ENCODE peak calls at places on chromosomes 16 and 17, in eight cellular contexts. Q is cardiac muscle cell, E is mesenchymal stem cell, U is GM23248, V is K562, I is left ventricle myocardium inferior, X is ovary, O is Karpas-422. B is an unnamed sample. For H3K4me1, the result is how much of the 10 kb centered on the place peaks cover.

GRCh38 chr16:57824880-57825279 is 22.6 kb upstream of the KIFC3 start:
- DNase-seq in X (no peak), O (peak), Q (no peak), E (no peak), I (no peak), V (no peak), U (no peak), B (no peak)

GRCh38 chr17:78316867-78317816 is 42.7 kb downstream of the SOCS3 start:
- DNase-seq in Q (peak), E (peak), X (no peak), V (peak), O (peak), I (no peak), U (peak), B (no peak)

GRCh38 chr17:10729334-10730193 is at the start of gene TMEM220:
- DNase-seq in Q (peak), E (peak), I (peak), U (peak), V (no peak), X (peak), O (no peak), B (peak)

GRCh38 chr16:76583995-76584394 is 306.8 kb downstream of the CNTNAP4 start:
- DNase-seq in V (no peak), E (no peak), Q (no peak), X (no peak), I (no peak), U (no peak), O (no peak), B (no peak)

GRCh38 chr17:8004899-8005298 is 2.5 kb downstream of the GUCY2D start:
- DNase-seq in U (peak), Q (no peak), V (no peak), X (no peak), I (no peak), O (no peak), E (peak), B (no peak)

GRCh38 chr16:88403794-88404581 is 21.2 kb downstream of the ZNF469 start:
- DNase-seq in E (no peak), X (no peak), U (no peak), O (no peak), V (no peak), I (no peak), Q (no peak), B (no peak)

GRCh38 chr16:79209308-79209707 is 391.2 kb downstream of the MAF start:
- DNase-seq in I (no peak), U (no peak), E (no peak), Q (no peak), O (no peak), V (no peak), X (no peak), B (no peak)

GRCh38 chr17:33709881-33710280 is 416.8 kb upstream of the ASIC2 start:
- DNase-seq in Q (no peak), U (no peak), I (no peak), X (no peak), O (no peak), V (no peak), E (no peak), B (no peak)

GRCh38 chr17:28643979-28644781 is 778 bp downstream of the BLTP2 start:
- DNase-seq in U (peak), I (no peak), V (peak), O (peak), X (no peak), E (peak), Q (peak), B (peak)

GRCh38 chr17:75612906-75613626 is 20.2 kb upstream of the SMIM5 start:
- DNase-seq in V (no peak), X (no peak), I (no peak), O (no peak), U (no peak), E (no peak), Q (no peak), B (peak)

GRCh38 chr17:76758570-76758969 is 20.7 kb downstream of the MFSD11 start:
- DNase-seq in Q (no peak), I (no peak), U (no peak), O (no peak), X (no peak), V (no peak), E (no peak), B (no peak)

GRCh38 chr16:57303910-57304168 is 19.4 kb upstream of the PLLP start:
- DNase-seq in I (no peak), E (no peak), V (no peak), Q (no peak), X (no peak), O (no peak), U (no peak), B (no peak)

GRCh38 chr17:61400786-61401279 is 1.2 kb downstream of the TBX2 start:
- DNase-seq in U (peak), Q (peak), I (no peak), X (no peak), E (peak), V (no peak), O (no peak), B (no peak)

GRCh38 chr16:48811478-48811877 is 201.5 kb upstream of the N4BP1 start:
- DNase-seq in E (no peak), Q (no peak), V (no peak), X (no peak), U (no peak), I (no peak), O (no peak), B (no peak)

DNA sequence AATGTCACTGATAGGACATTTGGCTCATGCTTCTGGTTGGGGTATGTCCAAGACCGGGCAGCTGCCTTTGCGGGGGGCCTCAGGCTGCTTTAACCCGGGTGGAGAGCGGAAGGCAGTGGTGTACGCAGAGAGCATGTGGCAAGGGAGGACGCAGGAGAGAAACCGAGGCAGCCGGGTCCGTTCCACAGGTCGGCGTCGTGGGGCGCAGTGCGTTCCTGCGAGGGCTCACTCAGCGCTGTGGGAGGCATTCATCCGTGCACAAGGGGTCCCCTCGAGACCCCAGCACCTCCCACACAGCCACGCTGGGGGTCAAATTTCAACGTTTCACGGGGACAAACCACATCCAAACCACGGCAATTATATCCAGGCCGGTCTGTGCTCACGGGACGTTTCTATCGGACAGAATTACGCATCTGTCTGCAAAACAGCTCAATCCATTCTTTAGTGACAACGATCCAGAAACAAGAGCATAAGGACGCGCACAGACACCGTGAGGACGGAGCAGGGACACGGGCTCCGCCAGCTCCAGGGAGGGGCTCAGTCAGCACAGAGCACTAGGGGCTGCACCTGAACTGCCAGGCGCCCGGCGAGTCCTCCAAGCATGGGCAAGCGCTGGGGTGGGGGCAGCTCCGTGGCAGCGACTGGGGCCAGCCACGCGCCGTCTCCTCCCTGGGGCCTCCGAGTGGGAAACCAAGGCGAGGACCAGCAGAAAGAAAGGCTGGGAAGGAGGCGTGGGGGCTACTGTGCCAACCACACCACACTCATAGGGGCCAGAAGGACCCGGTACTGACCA is 108.4 kb upstream of the METRNL start:
- DNase-seq in E (no peak), U (no peak), Q (no peak), X (no peak), I (no peak), V (no peak), O (no peak), B (peak)
- H3K4me1 ChIP-seq in E (under half), U (under half), Q (under half), X (under half), I (under half), V (under half), O (under half), B (under half)

GRCh38 chr16:68332411-68333121 is 21.7 kb downstream of the PRMT7 start:
- DNase-seq in Q (peak), E (peak), V (no peak), I (no peak), O (no peak), U (peak), X (no peak), B (no peak)
- H3K27ac ChIP-seq in Q (peak), E (peak), V (no peak), I (peak), O (no peak), U (peak), X (no peak), B (peak)

GRCh38 chr16:46898006-46898405 is 13.8 kb downstream of the GPT2 start:
- DNase-seq in X (no peak), U (no peak), Q (no peak), O (no peak), V (no peak), E (no peak), I (no peak), B (no peak)
- H3K4me3 ChIP-seq in X (no peak), U (no peak), Q (no peak), O (no peak), V (no peak), E (no peak), I (peak), B (no peak)

GRCh38 chr17:2595200-2595599 is 1.7 kb downstream of the PAFAH1B1 start:
- DNase-seq in O (no peak), U (peak), X (no peak), E (peak), Q (no peak), I (no peak), V (no peak), B (no peak)

GRCh38 chr17:2592974-2593845 is at the start of gene PAFAH1B1:
- DNase-seq in V (peak), X (peak), O (peak), I (peak), U (peak), Q (peak), E (peak), B (peak)

GRCh38 chr17:2593846-2594656 is 597 bp downstream of the PAFAH1B1 start:
- DNase-seq in X (peak), U (peak), Q (peak), V (peak), E (peak), O (peak), I (peak), B (peak)

GRCh38 chr17:2595736-2596135 is 2.3 kb downstream of the PAFAH1B1 start:
- DNase-seq in V (no peak), U (peak), I (no peak), Q (no peak), E (no peak), O (peak), X (no peak), B (no peak)

DNA sequence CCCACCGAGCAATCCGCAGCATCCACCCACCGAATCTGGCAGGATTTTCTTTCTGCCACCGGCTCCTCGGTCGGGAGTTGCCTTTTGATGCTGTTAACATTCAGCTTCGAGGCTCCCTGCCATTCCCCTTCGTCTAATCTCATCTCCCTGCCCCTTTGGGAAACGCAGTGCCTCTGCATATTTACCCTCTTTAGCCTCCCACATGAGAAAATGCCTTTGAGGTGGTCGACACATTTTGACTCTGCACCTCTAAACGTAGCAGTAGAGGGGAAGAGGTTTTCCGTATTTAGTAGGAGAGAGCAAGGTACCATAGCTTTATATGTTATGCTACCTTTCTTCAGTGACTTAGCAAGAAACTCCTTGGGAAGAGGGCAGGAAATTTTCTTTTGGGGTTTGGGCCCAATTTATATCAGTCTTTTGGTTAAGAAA is 1.2 kb downstream of the PAFAH1B1 start:
- DNase-seq in V (no peak), X (no peak), U (peak), O (peak), Q (peak), E (no peak), I (no peak), B (no peak)
- H3K4me1 ChIP-seq in V (under half), X (under half), U (under half), O (under half), Q (under half), E (under half), I (half or more), B (under half)

DNA sequence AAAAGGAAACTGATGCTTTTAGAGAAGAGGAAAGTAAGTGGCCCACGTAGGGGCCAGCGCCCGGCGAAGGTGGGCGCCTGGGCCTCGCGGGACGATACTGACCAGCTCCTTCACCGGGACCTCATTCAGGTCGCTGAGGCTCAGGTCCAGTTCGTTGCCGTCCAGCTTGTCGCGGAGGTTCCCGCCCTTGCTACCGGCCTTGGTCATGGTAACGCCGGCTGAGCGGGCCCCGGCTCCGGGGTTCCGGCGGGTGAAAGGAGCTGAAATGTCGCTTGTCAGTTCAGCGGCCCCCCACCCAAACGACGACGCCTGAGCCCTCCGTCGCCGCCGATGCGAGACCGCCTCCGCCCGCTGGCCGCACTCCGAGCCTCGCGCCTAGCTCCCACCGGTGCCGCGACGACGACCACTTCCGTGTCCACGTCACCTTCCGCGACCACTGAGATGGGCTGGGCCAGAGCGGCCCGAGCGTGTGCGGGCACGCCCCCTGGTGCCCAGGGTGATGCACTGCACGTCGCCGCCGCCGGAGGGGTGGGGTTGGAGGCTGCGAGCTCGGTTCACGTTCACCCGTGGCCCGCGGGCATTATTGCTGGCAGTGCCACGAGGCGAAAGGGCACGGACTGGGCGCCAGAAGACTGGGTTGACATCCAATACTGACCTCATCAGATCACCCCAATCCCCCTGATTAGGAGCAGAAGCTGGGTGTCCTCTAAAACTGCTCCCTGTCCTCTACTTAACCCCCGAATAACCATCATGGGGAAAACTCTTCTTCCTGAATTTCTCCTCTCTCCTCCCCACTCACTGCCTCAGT is at the start of gene LRRC59:
- DNase-seq in E (peak), U (peak), O (peak), Q (peak), V (peak), X (peak), I (peak), B (peak)
- H3K27ac ChIP-seq in E (peak), U (peak), O (peak), Q (peak), V (peak), X (no peak), I (peak), B (no peak)

GRCh38 chr17:2852729-2853110 is 56.5 kb downstream of the RAP1GAP2 start:
- DNase-seq in U (no peak), V (no peak), I (no peak), Q (no peak), O (no peak), E (no peak), X (peak), B (peak)
- H3K4me3 ChIP-seq in U (peak), V (no peak), I (peak), Q (peak), O (peak), E (peak), X (peak), B (peak)

B was measured in right cardiac atrium.